ENCODE peak calls at places on chromosomes 7 and 10, in seven cellular contexts. I is K562, A is A549, Q is transverse colon, N is spleen, R is tibial nerve, C is right lobe of liver. M is an unnamed sample.

GRCh38 chr7:84002348-84002747 is 192.2 kb downstream of the SEMA3A start:
- DNase-seq in I (no peak), A (no peak), Q (no peak), N (no peak), R (no peak), C (no peak), M (no peak)

GRCh38 chr10:7773845-7774801 is 13.7 kb downstream of the KIN start:
- DNase-seq in I (no peak), A (no peak), Q (peak; percentile 52), N (no peak), R (no peak), C (peak; percentile 84), M (peak; percentile 89)

GRCh38 chr7:107122483-107122882 is 46.3 kb upstream of the HBP1 start:
- DNase-seq in I (no peak), A (peak; percentile 11), Q (no peak), N (no peak), R (no peak), C (no peak), M (no peak)

GRCh38 chr10:52706347-52707070 is 66.1 kb downstream of the MBL2 start:
- DNase-seq in I (no peak), A (no peak), Q (no peak), N (no peak), R (no peak), C (no peak), M (no peak)

GRCh38 chr7:81780914-81781693 is 11.3 kb upstream of the HGF start:
- DNase-seq in I (no peak), A (peak; percentile 28), Q (no peak), N (no peak), R (no peak), C (no peak), M (no peak)

GRCh38 chr7:121519548-121520521 is 123.7 kb upstream of the FAM3C start:
- DNase-seq in I (no peak), A (no peak), Q (no peak), N (no peak), R (no peak), C (no peak), M (no peak)

GRCh38 chr7:141231018-141231792 is 157.3 kb downstream of the TMEM178B start:
- DNase-seq in I (no peak), A (peak; percentile 50), Q (no peak), N (no peak), R (no peak), C (no peak), M (peak; percentile 78)

GRCh38 chr10:1090696-1091095 is 34.5 kb downstream of the WDR37 start:
- DNase-seq in I (no peak), A (no peak), Q (no peak), N (no peak), R (no peak), C (no peak), M (no peak)

GRCh38 chr10:25701651-25702050 is 232.4 kb upstream of the MYO3A start:
- DNase-seq in I (no peak), A (no peak), Q (no peak), N (no peak), R (no peak), C (no peak), M (no peak)

GRCh38 chr10:32379314-32379949 is 32.5 kb upstream of the EPC1 start:
- DNase-seq in I (peak; percentile 41), A (peak; percentile 66), Q (no peak), N (no peak), R (no peak), C (no peak), M (peak; percentile 14)

GRCh38 chr7:42714361-42714760 is 197.5 kb downstream of the C7orf25 start:
- DNase-seq in I (no peak), A (no peak), Q (no peak), N (no peak), R (no peak), C (no peak), M (no peak)

GRCh38 chr10:77909021-77909754 is 17.4 kb downstream of the DLG5 start:
- DNase-seq in I (peak; percentile 61), A (no peak), Q (no peak), N (no peak), R (no peak), C (no peak), M (no peak)

GRCh38 chr10:11610151-11610854 is 1.1 kb downstream of the USP6NL start:
- DNase-seq in I (no peak), A (no peak), Q (no peak), N (no peak), R (no peak), C (no peak), M (no peak)

GRCh38 chr10:48523212-48523819 is 81.6 kb downstream of the ARHGAP22 start:
- DNase-seq in I (peak; percentile 79), A (peak; percentile 50), Q (peak; percentile 28), N (peak; percentile 63), R (no peak), C (no peak), M (peak; percentile 88)

GRCh38 chr7:80589561-80590083 is 48.8 kb upstream of the CD36 start:
- DNase-seq in I (no peak), A (no peak), Q (no peak), N (no peak), R (no peak), C (no peak), M (no peak)

GRCh38 chr7:19982841-19983835 is 209.7 kb upstream of the TMEM196 start:
- DNase-seq in I (no peak), A (peak; percentile 69), Q (peak; percentile 46), N (no peak), R (peak; percentile 57), C (no peak), M (peak; percentile 2)

GRCh38 chr10:79348640-79348988 is 1.3 kb downstream of the PPIF start:
- DNase-seq in I (peak; percentile 35), A (no peak), Q (no peak), N (no peak), R (no peak), C (no peak), M (no peak)

GRCh38 chr10:46516660-46517416 is 39.6 kb downstream of the GPRIN2 start:
- DNase-seq in I (no peak), A (peak; percentile 85), Q (peak; percentile 8), N (peak; percentile 70), R (no peak), C (no peak), M (no peak)

GRCh38 chr7:4144801-4145470 is 537.2 kb upstream of the FOXK1 start:
- DNase-seq in I (no peak), A (no peak), Q (peak; percentile 21), N (peak; percentile 75), R (peak; percentile 17), C (peak; percentile 48), M (no peak)
- H3K4me3 ChIP-seq in I (no peak overlapping the region), A (no peak overlapping the region), Q (no peak overlapping the region), N (no peak overlapping the region), R (no peak overlapping the region), C (no peak overlapping the region), M (no peak overlapping the region)

GRCh38 chr7:70076325-70076724 is 478.1 kb downstream of the AUTS2 start:
- DNase-seq in I (no peak), A (no peak), Q (no peak), N (no peak), R (no peak), C (no peak), M (no peak)
- H3K4me1 ChIP-seq in I (no peaks in the 10 kb centered on the region), A (no peaks in the 10 kb centered on the region), Q (no peaks in the 10 kb centered on the region), N (peaks cover 5% of the 10 kb centered on the region), R (peaks cover 11% of the 10 kb centered on the region), C (peaks cover 12% of the 10 kb centered on the region), M (no peaks in the 10 kb centered on the region)

DNA sequence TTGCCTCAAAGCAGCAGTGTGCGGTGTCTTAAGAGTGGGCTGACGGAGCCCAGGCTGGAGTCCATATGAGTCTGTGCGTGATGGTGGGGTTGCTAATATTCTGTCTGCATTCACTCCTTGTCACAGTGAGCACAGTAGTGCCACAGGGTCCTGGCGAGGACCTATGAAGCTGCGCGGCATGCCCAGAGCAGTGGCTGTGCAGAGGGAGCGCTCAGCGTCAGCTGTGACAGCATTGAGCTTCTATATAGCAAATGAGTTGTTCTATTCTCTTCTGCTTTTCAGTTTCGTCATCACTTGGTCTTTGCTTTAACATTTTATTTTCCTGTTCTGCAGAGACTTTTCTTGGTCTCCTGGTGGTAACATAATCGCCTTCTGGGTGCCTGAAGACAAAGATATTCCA is 14.5 kb downstream of the EIF3B start:
- DNase-seq in I (no peak), A (no peak), Q (no peak), N (no peak), R (no peak), C (no peak), M (no peak)
- TF ChIP-seq POLR2A in I (peak; percentile 5), A (no peak), Q (no peak), N (no peak), R (no peak), C (no peak), M (no peak)

GRCh38 chr10:126904493-126904806 is 778 bp upstream of the DOCK1 start:
- DNase-seq in I (no peak), A (no peak), Q (no peak), N (no peak), R (no peak), C (no peak), M (no peak)

GRCh38 chr10:126904807-126905686 is at the start of gene DOCK1:
- DNase-seq in I (no peak), A (peak; percentile 75), Q (peak; percentile 74), N (peak; percentile 74), R (peak; percentile 37), C (peak; percentile 73), M (peak; percentile 75)

GRCh38 chr10:126906704-126907422 is 1.6 kb downstream of the DOCK1 start:
- DNase-seq in I (no peak), A (no peak), Q (no peak), N (peak; percentile 57), R (no peak), C (no peak), M (no peak)

GRCh38 chr10:126907423-126907970 is 2.3 kb downstream of the DOCK1 start:
- DNase-seq in I (no peak), A (peak; percentile 15), Q (no peak), N (no peak), R (no peak), C (no peak), M (no peak)

DNA sequence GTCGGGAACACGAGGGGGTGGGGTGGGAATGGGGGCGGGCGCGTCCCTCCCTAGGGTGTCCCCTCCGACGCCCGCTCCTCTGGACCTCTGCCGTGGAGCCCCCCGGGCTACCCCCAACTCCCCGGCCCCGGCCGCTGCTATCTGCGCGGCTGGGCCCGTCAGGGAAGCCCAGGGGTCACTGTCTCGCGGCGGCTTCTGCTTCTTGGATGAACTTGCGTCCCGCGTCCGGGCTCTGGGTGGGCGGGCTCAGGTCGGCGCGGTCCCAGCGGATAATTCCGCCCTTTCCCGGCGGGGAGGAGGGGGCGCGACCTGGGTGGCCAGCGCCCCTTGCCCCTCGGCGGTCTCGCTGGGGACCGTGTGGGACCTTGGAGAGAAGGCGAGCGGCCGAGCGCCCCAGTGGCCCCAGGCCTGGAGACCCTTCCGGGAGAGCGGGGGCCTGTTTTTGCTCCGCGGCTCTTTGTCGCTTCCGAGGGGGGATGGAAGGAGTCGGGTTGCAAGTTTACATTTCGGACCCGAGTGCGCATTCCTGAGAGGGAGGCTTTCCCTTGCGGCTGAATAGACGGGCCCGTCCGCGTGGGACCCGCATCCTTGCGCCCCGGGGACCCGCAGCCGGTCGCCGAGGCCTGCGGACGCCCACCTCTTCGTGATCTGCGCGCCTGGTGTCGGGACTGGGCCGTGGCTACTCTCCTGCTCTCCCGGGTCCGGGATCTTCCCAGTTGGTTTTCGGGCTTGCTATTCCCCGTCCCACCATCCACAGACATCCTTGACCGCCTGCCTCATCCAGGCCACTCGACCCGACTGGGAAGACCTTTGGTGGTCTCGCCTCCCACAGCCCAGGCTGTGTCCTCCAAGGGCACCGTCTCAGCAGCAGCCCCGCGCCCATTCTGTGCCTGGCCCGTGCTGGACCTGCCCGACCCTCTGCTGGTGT is 812 bp downstream of the DOCK1 start:
- DNase-seq in I (no peak), A (peak; percentile 30), Q (peak; percentile 26), N (peak; percentile 70), R (peak; percentile 18), C (no peak), M (peak; percentile 38)
- H3K4me3 ChIP-seq in I (no peak overlapping the region), A (peak overlapping the region; percentile 87), Q (peak overlapping the region; percentile 91), N (peak overlapping the region; percentile 56), R (peak overlapping the region; percentile 71), C (peak overlapping the region; percentile 65), M (no peak overlapping the region)

GRCh38 chr10:102118867-102119266 is 1.3 kb downstream of the LDB1 start:
- DNase-seq in I (no peak), A (no peak), Q (peak; percentile 57), N (peak; percentile 81), R (no peak), C (no peak), M (peak; percentile 64)
- H3K4me1 ChIP-seq in I (peaks cover 39% of the 10 kb centered on the region), A (peaks cover 57% of the 10 kb centered on the region), Q (peaks cover 52% of the 10 kb centered on the region), N (peaks cover 69% of the 10 kb centered on the region), R (peaks cover 69% of the 10 kb centered on the region), C (peaks cover 42% of the 10 kb centered on the region), M (peaks cover 56% of the 10 kb centered on the region)

M was measured in thyroid gland.